ENCODE peak calls at places on chromosomes 4 and X, in seven cellular contexts. S is NT2/D1, V is HT-29, J is fibroblast of pulmonary artery, O is hippocampal formation, I is iris pigment epithelial cell, A is heart left ventricle. F is an unnamed sample.

GRCh38 chrX:39938466-39938865 is 159.3 kb downstream of the BCOR start:
- DNase-seq in S (no peak), V (no peak), J (no peak), O (no peak), I (no peak), A (no peak), F (no peak)

GRCh38 chr4:40672528-40673522 is 43.2 kb upstream of the RBM47 start:
- DNase-seq in S (no peak), V (peak), J (peak), O (no peak), I (peak), A (no peak), F (peak)

GRCh38 chr4:144647095-144647959 is 1.4 kb downstream of the HHIP start:
- DNase-seq in S (no peak), V (no peak), J (peak), O (peak), I (no peak), A (no peak), F (no peak)

GRCh38 chr4:24054910-24055309 is 165.1 kb upstream of the PPARGC1A start:
- DNase-seq in S (no peak), V (no peak), J (no peak), O (no peak), I (no peak), A (no peak), F (no peak)

GRCh38 chr4:152385551-152385950 is 150.3 kb downstream of the FBXW7 start:
- DNase-seq in S (no peak), V (peak), J (peak), O (no peak), I (peak), A (no peak), F (no peak)

GRCh38 chrX:152632445-152633097 is 5.1 kb upstream of the GABRQ start:
- DNase-seq in S (no peak), V (peak), J (peak), O (peak), I (peak), A (no peak), F (peak)

GRCh38 chr4:134645778-134646177 is 444.2 kb upstream of the PABPC4L start:
- DNase-seq in S (no peak), V (no peak), J (no peak), O (no peak), I (no peak), A (no peak), F (no peak)

GRCh38 chr4:10371869-10372471 is 85.3 kb downstream of the ZNF518B start:
- DNase-seq in S (peak), V (no peak), J (peak), O (no peak), I (peak), A (no peak), F (no peak)

GRCh38 chr4:136078971-136079370 is 1453.3 kb downstream of the PCDH18 start:
- DNase-seq in S (no peak), V (no peak), J (peak), O (no peak), I (peak), A (no peak), F (no peak)

GRCh38 chr4:8917321-8917811 is 45.7 kb upstream of the HMX1 start:
- DNase-seq in S (no peak), V (no peak), J (no peak), O (no peak), I (no peak), A (no peak), F (no peak)

GRCh38 chr4:146945556-146946374 is at the start of gene TTC29:
- DNase-seq in S (peak), V (peak), J (peak), O (peak), I (peak), A (peak), F (peak)

GRCh38 chr4:119020158-119020557 is 115.5 kb upstream of the MYOZ2 start:
- DNase-seq in S (no peak), V (no peak), J (peak), O (no peak), I (peak), A (no peak), F (no peak)

GRCh38 chr4:121822796-121823504 is 733 bp downstream of the CCNA2 start:
- DNase-seq in S (no peak), V (peak), J (peak), O (no peak), I (peak), A (no peak), F (peak)

GRCh38 chrX:17397074-17397473 is 22.1 kb downstream of the NHS start:
- DNase-seq in S (no peak), V (no peak), J (peak), O (no peak), I (no peak), A (no peak), F (no peak)

GRCh38 chr4:162485486-162485885 is 321.7 kb upstream of the FSTL5 start:
- DNase-seq in S (no peak), V (no peak), J (no peak), O (no peak), I (peak), A (no peak), F (no peak)

GRCh38 chr4:36209941-36210663 is 34.2 kb downstream of the ARAP2 start:
- DNase-seq in S (no peak), V (no peak), J (no peak), O (no peak), I (no peak), A (no peak), F (no peak)

GRCh38 chrX:10482262-10482661 is 138.1 kb downstream of the MID1 start:
- DNase-seq in S (no peak), V (no peak), J (peak), O (no peak), I (no peak), A (peak), F (no peak)

GRCh38 chrX:151871244-151871643 is 41.4 kb upstream of the MAGEA4 start:
- DNase-seq in S (no peak), V (no peak), J (peak), O (no peak), I (peak), A (no peak), F (no peak)

GRCh38 chrX:33726281-33727160 is 405.6 kb downstream of the FAM47A start:
- DNase-seq in S (no peak), V (no peak), J (no peak), O (no peak), I (no peak), A (no peak), F (no peak)

GRCh38 chr4:21005647-21006046 is 305.4 kb downstream of the PACRGL start:
- DNase-seq in S (no peak), V (no peak), J (no peak), O (no peak), I (no peak), A (no peak), F (no peak)

GRCh38 chr4:73599182-73599581 is 21.1 kb downstream of the RASSF6 start:
- DNase-seq in S (no peak), V (peak), J (peak), O (no peak), I (peak), A (peak), F (peak)